ENCODE peak calls at places on chromosomes 12 and 14, in nine cellular contexts. One of them, this sample, is unnamed. For H3K9me3, the result is how much of the 10 kb centered on the place peaks cover.

GRCh38 chr14:32606297-32606696 is 277.2 kb downstream of the AKAP6 start:
- DNase-seq in stomach: no peak
- DNase-seq in left ventricle myocardium inferior: no peak
- DNase-seq in testis: no peak
- DNase-seq in CD8-positive, alpha-beta T cell: no peak
- DNase-seq in cardiac muscle cell: no peak
- DNase-seq in HepG2: no peak
- DNase-seq in uterus: no peak
- DNase-seq in adrenal gland: no peak
- DNase-seq in this sample: no peak

GRCh38 chr12:98870521-98870920 is 225.4 kb downstream of the APAF1 start:
- DNase-seq in stomach: no peak
- DNase-seq in left ventricle myocardium inferior: no peak
- DNase-seq in testis: no peak
- DNase-seq in CD8-positive, alpha-beta T cell: no peak
- DNase-seq in cardiac muscle cell: no peak
- DNase-seq in HepG2: no peak
- DNase-seq in uterus: no peak
- DNase-seq in adrenal gland: no peak
- DNase-seq in this sample: no peak

GRCh38 chr12:52239767-52240166 is 6.7 kb downstream of the KRT7 start:
- DNase-seq in stomach: no peak
- DNase-seq in left ventricle myocardium inferior: no peak
- DNase-seq in testis: no peak
- DNase-seq in CD8-positive, alpha-beta T cell: no peak
- DNase-seq in cardiac muscle cell: no peak
- DNase-seq in HepG2: no peak
- DNase-seq in uterus: no peak
- DNase-seq in adrenal gland: no peak
- DNase-seq in this sample: no peak

GRCh38 chr12:48175613-48176416 is 7.6 kb upstream of the CCDC184 start:
- DNase-seq in stomach: no peak
- DNase-seq in left ventricle myocardium inferior: no peak
- DNase-seq in testis: no peak
- DNase-seq in CD8-positive, alpha-beta T cell: no peak
- DNase-seq in cardiac muscle cell: no peak
- DNase-seq in HepG2: no peak
- DNase-seq in uterus: no peak
- DNase-seq in adrenal gland: no peak
- DNase-seq in this sample: no peak

GRCh38 chr14:67010602-67011001 is 178.6 kb upstream of the GARIN2 start:
- DNase-seq in stomach: no peak
- DNase-seq in left ventricle myocardium inferior: no peak
- DNase-seq in testis: no peak
- DNase-seq in CD8-positive, alpha-beta T cell: no peak
- DNase-seq in cardiac muscle cell: no peak
- DNase-seq in HepG2: no peak
- DNase-seq in uterus: no peak
- DNase-seq in adrenal gland: no peak
- DNase-seq in this sample: no peak

GRCh38 chr12:43978546-43978945 is 142.7 kb downstream of the TMEM117 start:
- DNase-seq in stomach: no peak
- DNase-seq in left ventricle myocardium inferior: no peak
- DNase-seq in testis: no peak
- DNase-seq in CD8-positive, alpha-beta T cell: no peak
- DNase-seq in cardiac muscle cell: no peak
- DNase-seq in HepG2: no peak
- DNase-seq in uterus: no peak
- DNase-seq in adrenal gland: no peak
- DNase-seq in this sample: no peak

GRCh38 chr14:25904446-25904845 is 693.4 kb downstream of the NOVA1 start:
- DNase-seq in stomach: no peak
- DNase-seq in left ventricle myocardium inferior: no peak
- DNase-seq in testis: no peak
- DNase-seq in CD8-positive, alpha-beta T cell: no peak
- DNase-seq in cardiac muscle cell: no peak
- DNase-seq in HepG2: no peak
- DNase-seq in uterus: no peak
- DNase-seq in adrenal gland: no peak
- DNase-seq in this sample: no peak

GRCh38 chr14:82192387-82192786 is 658.7 kb upstream of the SEL1L start:
- DNase-seq in stomach: no peak
- DNase-seq in left ventricle myocardium inferior: no peak
- DNase-seq in testis: no peak
- DNase-seq in CD8-positive, alpha-beta T cell: no peak
- DNase-seq in cardiac muscle cell: no peak
- DNase-seq in HepG2: no peak
- DNase-seq in uterus: no peak
- DNase-seq in adrenal gland: no peak
- DNase-seq in this sample: no peak

GRCh38 chr12:77366616-77367015 is 301.2 kb upstream of the E2F7 start:
- DNase-seq in stomach: no peak
- DNase-seq in left ventricle myocardium inferior: no peak
- DNase-seq in testis: no peak
- DNase-seq in CD8-positive, alpha-beta T cell: no peak
- DNase-seq in cardiac muscle cell: no peak
- DNase-seq in HepG2: no peak
- DNase-seq in uterus: no peak
- DNase-seq in adrenal gland: no peak
- DNase-seq in this sample: no peak

GRCh38 chr12:46263140-46264017 is 5.5 kb downstream of the SLC38A1 start:
- DNase-seq in stomach: no peak
- DNase-seq in left ventricle myocardium inferior: no peak
- DNase-seq in testis: no peak
- DNase-seq in CD8-positive, alpha-beta T cell: no peak
- DNase-seq in cardiac muscle cell: no peak
- DNase-seq in HepG2: no peak
- DNase-seq in uterus: no peak
- DNase-seq in adrenal gland: no peak
- DNase-seq in this sample: no peak

GRCh38 chr12:124039276-124039675 is 66.3 kb downstream of the ZNF664 start:
- DNase-seq in stomach: no peak
- DNase-seq in left ventricle myocardium inferior: no peak
- DNase-seq in testis: no peak
- DNase-seq in CD8-positive, alpha-beta T cell: no peak
- DNase-seq in cardiac muscle cell: no peak
- DNase-seq in HepG2: no peak
- DNase-seq in uterus: no peak
- DNase-seq in adrenal gland: no peak
- DNase-seq in this sample: no peak

GRCh38 chr12:121709478-121709890 is 3.1 kb upstream of the TMEM120B start:
- DNase-seq in stomach: no peak
- DNase-seq in left ventricle myocardium inferior: no peak
- DNase-seq in testis: no peak
- DNase-seq in CD8-positive, alpha-beta T cell: no peak
- DNase-seq in cardiac muscle cell: no peak
- DNase-seq in HepG2: peak
- DNase-seq in uterus: no peak
- DNase-seq in adrenal gland: no peak
- DNase-seq in this sample: no peak

GRCh38 chr14:55607386-55607785 is 27.4 kb downstream of the KTN1 start:
- DNase-seq in stomach: no peak
- DNase-seq in left ventricle myocardium inferior: no peak
- DNase-seq in testis: no peak
- DNase-seq in CD8-positive, alpha-beta T cell: no peak
- DNase-seq in cardiac muscle cell: no peak
- DNase-seq in HepG2: no peak
- DNase-seq in uterus: no peak
- DNase-seq in adrenal gland: no peak
- DNase-seq in this sample: no peak

GRCh38 chr12:42325776-42326465 is at the start of the genes PPHLN1 and ZCRB1:
- DNase-seq in stomach: peak
- DNase-seq in left ventricle myocardium inferior: peak
- DNase-seq in testis: peak
- DNase-seq in CD8-positive, alpha-beta T cell: peak
- DNase-seq in cardiac muscle cell: peak
- DNase-seq in HepG2: peak
- DNase-seq in uterus: peak
- DNase-seq in adrenal gland: peak
- DNase-seq in this sample: peak

GRCh38 chr14:58716706-58717105 is 78.9 kb downstream of the DACT1 start:
- DNase-seq in stomach: no peak
- DNase-seq in left ventricle myocardium inferior: no peak
- DNase-seq in testis: no peak
- DNase-seq in CD8-positive, alpha-beta T cell: no peak
- DNase-seq in cardiac muscle cell: no peak
- DNase-seq in HepG2: no peak
- DNase-seq in uterus: no peak
- DNase-seq in adrenal gland: no peak
- DNase-seq in this sample: no peak

GRCh38 chr14:80577599-80577998 is 363.9 kb downstream of the CEP128 start:
- DNase-seq in stomach: no peak
- DNase-seq in left ventricle myocardium inferior: no peak
- DNase-seq in testis: no peak
- DNase-seq in CD8-positive, alpha-beta T cell: no peak
- DNase-seq in cardiac muscle cell: no peak
- DNase-seq in HepG2: peak
- DNase-seq in uterus: no peak
- DNase-seq in adrenal gland: no peak
- DNase-seq in this sample: no peak

GRCh38 chr12:117098071-117098360 is 1.2 kb downstream of the TESC start:
- DNase-seq in stomach: no peak
- DNase-seq in left ventricle myocardium inferior: no peak
- DNase-seq in testis: no peak
- DNase-seq in CD8-positive, alpha-beta T cell: no peak
- DNase-seq in cardiac muscle cell: no peak
- DNase-seq in HepG2: no peak
- DNase-seq in uterus: no peak
- DNase-seq in adrenal gland: no peak
- DNase-seq in this sample: no peak

GRCh38 chr12:117100851-117101673 is 1.8 kb upstream of the TESC start:
- DNase-seq in stomach: no peak
- DNase-seq in left ventricle myocardium inferior: no peak
- DNase-seq in testis: no peak
- DNase-seq in CD8-positive, alpha-beta T cell: no peak
- DNase-seq in cardiac muscle cell: no peak
- DNase-seq in HepG2: no peak
- DNase-seq in uterus: no peak
- DNase-seq in adrenal gland: peak
- DNase-seq in this sample: no peak

GRCh38 chr12:117098361-117099217 is 627 bp downstream of the TESC start:
- DNase-seq in stomach: peak
- DNase-seq in left ventricle myocardium inferior: no peak
- DNase-seq in testis: no peak
- DNase-seq in CD8-positive, alpha-beta T cell: no peak
- DNase-seq in cardiac muscle cell: no peak
- DNase-seq in HepG2: no peak
- DNase-seq in uterus: no peak
- DNase-seq in adrenal gland: peak
- DNase-seq in this sample: no peak

GRCh38 chr12:117101953-117102833 is 3.0 kb upstream of the TESC start:
- DNase-seq in stomach: no peak
- DNase-seq in left ventricle myocardium inferior: no peak
- DNase-seq in testis: no peak
- DNase-seq in CD8-positive, alpha-beta T cell: no peak
- DNase-seq in cardiac muscle cell: no peak
- DNase-seq in HepG2: no peak
- DNase-seq in uterus: no peak
- DNase-seq in adrenal gland: peak
- DNase-seq in this sample: no peak

GRCh38 chr12:117100251-117100650 is 1.0 kb upstream of the TESC start:
- DNase-seq in stomach: no peak
- DNase-seq in left ventricle myocardium inferior: no peak
- DNase-seq in testis: peak
- DNase-seq in CD8-positive, alpha-beta T cell: no peak
- DNase-seq in cardiac muscle cell: peak
- DNase-seq in HepG2: no peak
- DNase-seq in uterus: no peak
- DNase-seq in adrenal gland: peak
- DNase-seq in this sample: no peak
- TF ChIP-seq CTCF in stomach: no peak
- TF ChIP-seq CTCF in left ventricle myocardium inferior: peak
- TF ChIP-seq CTCF in testis: peak
- TF ChIP-seq CTCF in CD8-positive, alpha-beta T cell: no peak
- TF ChIP-seq CTCF in cardiac muscle cell: peak
- TF ChIP-seq CTCF in HepG2: peak
- TF ChIP-seq CTCF in uterus: no peak
- TF ChIP-seq CTCF in adrenal gland: peak
- TF ChIP-seq CTCF in this sample: peak

DNA sequence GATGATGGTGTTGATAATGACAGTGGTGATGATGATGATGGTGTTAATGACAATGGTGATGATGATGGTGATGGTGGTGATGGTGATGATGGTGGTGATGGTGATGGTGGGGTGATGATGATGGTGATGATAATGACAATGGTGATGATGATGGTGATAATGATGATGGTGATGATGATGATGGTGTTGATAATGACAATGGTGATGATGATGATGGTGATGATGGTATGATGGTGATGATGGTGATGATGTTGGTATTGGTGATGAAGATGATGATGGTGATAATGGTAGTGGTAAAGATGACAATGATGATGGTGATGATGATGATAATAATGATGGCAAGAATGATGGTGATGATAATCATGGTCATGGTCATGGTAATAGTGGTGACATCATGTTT is 184.7 kb downstream of the SLC15A4 start:
- DNase-seq in stomach: no peak
- DNase-seq in left ventricle myocardium inferior: no peak
- DNase-seq in testis: no peak
- DNase-seq in CD8-positive, alpha-beta T cell: no peak
- DNase-seq in cardiac muscle cell: no peak
- DNase-seq in HepG2: no peak
- DNase-seq in uterus: no peak
- DNase-seq in adrenal gland: no peak
- DNase-seq in this sample: no peak
- H3K4me3 ChIP-seq in stomach: no peak
- H3K4me3 ChIP-seq in left ventricle myocardium inferior: no peak
- H3K4me3 ChIP-seq in testis: no peak
- H3K4me3 ChIP-seq in CD8-positive, alpha-beta T cell: no peak
- H3K4me3 ChIP-seq in cardiac muscle cell: no peak
- H3K4me3 ChIP-seq in HepG2: no peak
- H3K4me3 ChIP-seq in uterus: no peak
- H3K4me3 ChIP-seq in adrenal gland: no peak
- H3K4me3 ChIP-seq in this sample: no peak

GRCh38 chr12:57152408-57153038 is 5.1 kb upstream of the LRP1-AS start:
- DNase-seq in stomach: no peak
- DNase-seq in left ventricle myocardium inferior: no peak
- DNase-seq in testis: peak
- DNase-seq in CD8-positive, alpha-beta T cell: no peak
- DNase-seq in cardiac muscle cell: no peak
- DNase-seq in HepG2: no peak
- DNase-seq in uterus: peak
- DNase-seq in adrenal gland: peak
- DNase-seq in this sample: no peak
- H3K9me3 ChIP-seq in stomach: under half
- H3K9me3 ChIP-seq in left ventricle myocardium inferior: under half
- H3K9me3 ChIP-seq in testis: under half
- H3K9me3 ChIP-seq in CD8-positive, alpha-beta T cell: under half
- H3K9me3 ChIP-seq in cardiac muscle cell: under half
- H3K9me3 ChIP-seq in HepG2: under half
- H3K9me3 ChIP-seq in uterus: under half
- H3K9me3 ChIP-seq in adrenal gland: under half
- H3K9me3 ChIP-seq in this sample: under half

GRCh38 chr14:42550282-42550681 is 943.6 kb downstream of the LRFN5 start:
- DNase-seq in stomach: no peak
- DNase-seq in left ventricle myocardium inferior: no peak
- DNase-seq in testis: no peak
- DNase-seq in CD8-positive, alpha-beta T cell: no peak
- DNase-seq in cardiac muscle cell: no peak
- DNase-seq in HepG2: no peak
- DNase-seq in uterus: no peak
- DNase-seq in adrenal gland: no peak
- DNase-seq in this sample: no peak

GRCh38 chr14:42554091-42554490 is 947.4 kb downstream of the LRFN5 start:
- DNase-seq in stomach: no peak
- DNase-seq in left ventricle myocardium inferior: no peak
- DNase-seq in testis: no peak
- DNase-seq in CD8-positive, alpha-beta T cell: no peak
- DNase-seq in cardiac muscle cell: no peak
- DNase-seq in HepG2: no peak
- DNase-seq in uterus: no peak
- DNase-seq in adrenal gland: no peak
- DNase-seq in this sample: no peak

GRCh38 chr14:42548349-42548748 is 941.7 kb downstream of the LRFN5 start:
- DNase-seq in stomach: no peak
- DNase-seq in left ventricle myocardium inferior: no peak
- DNase-seq in testis: no peak
- DNase-seq in CD8-positive, alpha-beta T cell: no peak
- DNase-seq in cardiac muscle cell: no peak
- DNase-seq in HepG2: no peak
- DNase-seq in uterus: no peak
- DNase-seq in adrenal gland: no peak
- DNase-seq in this sample: no peak
- TF ChIP-seq CTCF in stomach: no peak
- TF ChIP-seq CTCF in left ventricle myocardium inferior: no peak
- TF ChIP-seq CTCF in testis: no peak
- TF ChIP-seq CTCF in CD8-positive, alpha-beta T cell: no peak
- TF ChIP-seq CTCF in cardiac muscle cell: no peak
- TF ChIP-seq CTCF in HepG2: no peak
- TF ChIP-seq CTCF in uterus: no peak
- TF ChIP-seq CTCF in adrenal gland: no peak
- TF ChIP-seq CTCF in this sample: no peak

This sample was measured in BE2C.